ENCODE peak calls at places on chromosomes 1 and 21, in ten cellular contexts. T is GM06990, G is kidney epithelial cell, L is heart left ventricle, N is breast epithelium, W is pancreas, O is IMR-90, C is WTC11, J is progenitor cell of endocrine pancreas, M is AG09319. H is an unnamed sample.

GRCh38 chr1:10106756-10107479 is 74.2 kb downstream of the UBE4B start:
- DNase-seq in T (no peak), G (no peak), L (no peak), N (no peak), W (no peak), O (no peak), C (no peak), J (no peak), M (no peak), H (no peak)

GRCh38 chr21:28719731-28720130 is 272.9 kb downstream of the LTN1 start:
- DNase-seq in T (no peak), G (no peak), L (no peak), N (no peak), W (no peak), O (no peak), C (no peak), J (no peak), M (no peak), H (no peak)

GRCh38 chr1:85607126-85607912 is 26.8 kb downstream of the CCN1 start:
- DNase-seq in T (no peak), G (peak), L (no peak), N (peak), W (no peak), O (peak), C (peak), J (no peak), M (peak), H (peak)

GRCh38 chr21:45015469-45015860 is 58.9 kb upstream of the ADARB1 start:
- DNase-seq in T (no peak), G (no peak), L (no peak), N (no peak), W (peak), O (no peak), C (peak), J (no peak), M (no peak), H (no peak)

GRCh38 chr21:41725421-41726021 is 41.3 kb downstream of the RIPK4 start:
- DNase-seq in T (no peak), G (no peak), L (no peak), N (no peak), W (no peak), O (no peak), C (no peak), J (no peak), M (no peak), H (no peak)

GRCh38 chr21:26451014-26451740 is 121.9 kb downstream of the CYYR1 start:
- DNase-seq in T (no peak), G (no peak), L (no peak), N (no peak), W (no peak), O (no peak), C (no peak), J (no peak), M (no peak), H (no peak)

GRCh38 chr21:43812139-43812821 is 22.9 kb downstream of the RRP1 start:
- DNase-seq in T (no peak), G (no peak), L (no peak), N (peak), W (no peak), O (no peak), C (no peak), J (no peak), M (no peak), H (no peak)

GRCh38 chr1:46622341-46622740 is 5.7 kb upstream of the MOB3C start:
- DNase-seq in T (no peak), G (no peak), L (no peak), N (no peak), W (no peak), O (peak), C (peak), J (no peak), M (no peak), H (no peak)

GRCh38 chr1:233244183-233244582 is 51.3 kb downstream of the PCNX2 start:
- DNase-seq in T (no peak), G (no peak), L (no peak), N (no peak), W (no peak), O (peak), C (no peak), J (no peak), M (peak), H (peak)

GRCh38 chr1:178768423-178768822 is 43.4 kb downstream of the RALGPS2 start:
- DNase-seq in T (peak), G (no peak), L (no peak), N (no peak), W (no peak), O (no peak), C (no peak), J (no peak), M (no peak), H (no peak)

GRCh38 chr1:6183520-6183989 is 3.4 kb upstream of the CHD5 start:
- DNase-seq in T (no peak), G (no peak), L (no peak), N (no peak), W (no peak), O (peak), C (no peak), J (no peak), M (no peak), H (no peak)

GRCh38 chr1:228344631-228345072 is 62.0 kb downstream of the TRIM11 start:
- DNase-seq in T (peak), G (no peak), L (peak), N (no peak), W (peak), O (no peak), C (no peak), J (no peak), M (no peak), H (no peak)

GRCh38 chr1:161021168-161021958 is 411 bp upstream of the F11R start:
- DNase-seq in T (peak), G (peak), L (peak), N (peak), W (peak), O (peak), C (peak), J (peak), M (no peak), H (no peak)

GRCh38 chr21:41425954-41426655 is at the start of gene MX1:
- DNase-seq in T (peak), G (no peak), L (peak), N (peak), W (peak), O (peak), C (peak), J (no peak), M (peak), H (no peak)

GRCh38 chr1:30088594-30089556 is 634.5 kb downstream of the MATN1 start:
- DNase-seq in T (no peak), G (no peak), L (peak), N (no peak), W (no peak), O (no peak), C (no peak), J (no peak), M (no peak), H (no peak)

GRCh38 chr1:33875857-33876256 is 12.0 kb downstream of the HMGB4 start:
- DNase-seq in T (no peak), G (no peak), L (no peak), N (no peak), W (no peak), O (no peak), C (no peak), J (no peak), M (no peak), H (no peak)
- TF ChIP-seq CTCF in T (peak), G (no peak), L (peak), N (no peak), W (no peak), O (no peak), C (no peak), J (no peak), M (peak), H (peak)

GRCh38 chr1:8813016-8813763 is 4.2 kb downstream of the RERE start:
- DNase-seq in T (no peak), G (no peak), L (no peak), N (no peak), W (no peak), O (peak), C (no peak), J (no peak), M (no peak), H (no peak)

GRCh38 chr1:8815582-8816285 is 1.7 kb downstream of the RERE start:
- DNase-seq in T (no peak), G (no peak), L (no peak), N (no peak), W (no peak), O (no peak), C (no peak), J (no peak), M (no peak), H (no peak)

GRCh38 chr1:8816306-8816705 is 1.1 kb downstream of the RERE start:
- DNase-seq in T (peak), G (no peak), L (no peak), N (no peak), W (no peak), O (peak), C (no peak), J (no peak), M (no peak), H (no peak)

GRCh38 chr1:8813991-8814390 is 3.4 kb downstream of the RERE start:
- DNase-seq in T (no peak), G (no peak), L (no peak), N (no peak), W (no peak), O (peak), C (no peak), J (no peak), M (no peak), H (no peak)

GRCh38 chr1:8814870-8815269 is 2.6 kb downstream of the RERE start:
- DNase-seq in T (no peak), G (no peak), L (peak), N (no peak), W (no peak), O (no peak), C (no peak), J (no peak), M (no peak), H (no peak)
- TF ChIP-seq CTCF in T (no peak), G (peak), L (no peak), N (no peak), W (no peak), O (no peak), C (no peak), J (peak), M (no peak), H (no peak)

DNA sequence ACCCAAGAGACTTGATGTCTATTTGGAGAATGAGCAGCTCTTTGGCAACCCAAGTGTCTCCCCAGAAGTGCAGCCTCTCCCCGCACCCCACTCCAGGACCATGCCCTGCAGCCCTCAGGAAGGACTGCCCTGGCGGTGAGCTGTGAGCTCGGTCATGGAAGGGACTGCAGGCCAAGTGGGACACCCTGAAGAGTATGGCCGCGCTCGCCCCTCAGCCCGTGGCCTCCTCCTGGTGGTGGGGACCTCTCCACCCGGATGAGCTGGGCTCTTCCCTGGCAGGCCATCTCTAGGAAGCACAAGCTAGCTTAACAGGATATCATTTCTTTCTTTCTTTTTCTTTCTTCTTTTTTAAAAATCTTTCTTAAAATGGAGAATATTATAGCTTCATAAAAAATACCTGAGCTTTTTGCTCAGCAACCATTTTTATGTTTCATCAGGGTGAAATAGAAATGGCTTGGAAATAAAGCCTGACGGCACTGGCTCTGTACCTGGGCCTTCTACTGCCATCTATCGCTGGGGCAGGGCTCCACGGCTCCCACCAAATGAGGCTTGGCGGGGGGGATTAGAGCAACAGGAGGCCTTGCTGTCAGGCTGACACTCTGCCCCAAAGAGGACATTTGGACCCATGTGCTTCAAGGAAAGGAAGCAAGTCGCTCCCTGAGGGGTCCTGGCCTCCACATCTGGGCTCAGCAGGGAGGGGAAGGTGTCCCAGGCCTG is 296.2 kb upstream of the VAMP3 start:
- DNase-seq in T (no peak), G (no peak), L (no peak), N (no peak), W (no peak), O (no peak), C (peak), J (no peak), M (no peak), H (no peak)
- TF ChIP-seq CTCF in T (no peak), G (no peak), L (no peak), N (no peak), W (no peak), O (no peak), C (no peak), J (no peak), M (no peak), H (peak)

GRCh38 chr1:91883470-91883869 is 2.5 kb downstream of the TGFBR3 start:
- DNase-seq in T (no peak), G (no peak), L (no peak), N (no peak), W (no peak), O (peak), C (no peak), J (no peak), M (no peak), H (no peak)
- TF ChIP-seq CTCF in T (peak), G (peak), L (peak), N (peak), W (no peak), O (peak), C (no peak), J (peak), M (peak), H (peak)

GRCh38 chr1:175208773-175209492 is 16.4 kb upstream of the KIAA0040 start:
- DNase-seq in T (peak), G (no peak), L (no peak), N (no peak), W (no peak), O (no peak), C (no peak), J (no peak), M (no peak), H (no peak)
- TF ChIP-seq CTCF in T (no peak), G (no peak), L (no peak), N (no peak), W (no peak), O (no peak), C (no peak), J (no peak), M (no peak), H (no peak)

GRCh38 chr1:71582673-71583072 is 501.8 kb upstream of the ZRANB2 start:
- DNase-seq in T (no peak), G (no peak), L (no peak), N (no peak), W (no peak), O (no peak), C (no peak), J (no peak), M (no peak), H (no peak)

GRCh38 chr1:71589005-71589404 is 508.2 kb upstream of the ZRANB2 start:
- DNase-seq in T (no peak), G (no peak), L (no peak), N (no peak), W (no peak), O (no peak), C (no peak), J (no peak), M (no peak), H (no peak)

GRCh38 chr1:71592646-71593274 is 511.9 kb upstream of the ZRANB2 start:
- DNase-seq in T (no peak), G (no peak), L (no peak), N (no peak), W (no peak), O (no peak), C (no peak), J (no peak), M (no peak), H (no peak)

GRCh38 chr1:71586030-71586429 is 505.2 kb upstream of the ZRANB2 start:
- DNase-seq in T (no peak), G (no peak), L (no peak), N (no peak), W (no peak), O (no peak), C (no peak), J (no peak), M (no peak), H (no peak)

GRCh38 chr1:71587961-71588360 is 507.1 kb upstream of the ZRANB2 start:
- DNase-seq in T (no peak), G (no peak), L (no peak), N (no peak), W (no peak), O (peak), C (no peak), J (no peak), M (peak), H (peak)
- TF ChIP-seq CTCF in T (peak), G (peak), L (peak), N (no peak), W (no peak), O (peak), C (no peak), J (peak), M (peak), H (peak)

DNA sequence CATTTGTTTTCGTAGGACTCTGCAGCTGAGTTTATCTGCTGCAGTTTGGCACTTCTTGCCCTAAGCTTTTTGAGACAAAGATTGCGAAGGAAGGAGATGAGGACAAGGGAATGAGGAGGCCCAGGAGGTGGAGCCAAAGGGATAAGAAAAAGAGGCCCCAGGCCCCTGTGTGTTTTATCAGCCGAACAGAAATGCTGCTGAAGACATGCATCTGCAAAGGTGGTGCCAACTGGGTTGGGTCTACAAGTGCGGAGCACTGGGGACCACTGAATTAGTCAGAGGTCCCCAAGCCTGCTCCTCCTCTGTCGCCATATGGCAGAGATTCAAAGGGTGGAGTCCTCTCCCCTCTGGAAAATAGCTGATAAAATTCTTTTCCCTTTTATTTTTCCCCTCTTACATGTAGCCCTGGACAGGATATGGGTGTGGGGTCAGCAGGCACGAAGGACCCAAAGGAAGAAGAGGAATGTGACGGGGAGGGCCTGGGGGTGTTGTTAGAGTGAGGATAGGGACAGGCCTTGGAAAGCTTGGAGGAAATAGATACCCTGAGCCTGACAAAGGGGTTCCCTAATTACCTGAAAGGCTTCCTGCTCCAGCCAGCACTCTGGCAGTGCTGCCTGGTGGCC is 2.7 kb downstream of the CD34 start:
- DNase-seq in T (no peak), G (no peak), L (peak), N (no peak), W (no peak), O (no peak), C (no peak), J (no peak), M (no peak), H (no peak)
- TF ChIP-seq CTCF in T (no peak), G (no peak), L (no peak), N (no peak), W (no peak), O (no peak), C (no peak), J (no peak), M (no peak), H (no peak)

GRCh38 chr1:75211648-75212047 is 77.5 kb downstream of the LHX8 start:
- DNase-seq in T (no peak), G (no peak), L (no peak), N (no peak), W (no peak), O (no peak), C (no peak), J (no peak), M (no peak), H (no peak)
- TF ChIP-seq CTCF in T (no peak), G (no peak), L (no peak), N (no peak), W (no peak), O (no peak), C (no peak), J (no peak), M (no peak), H (no peak)

GRCh38 chr21:39525601-39526000 is 73.8 kb downstream of the SH3BGR start:
- DNase-seq in T (no peak), G (no peak), L (no peak), N (no peak), W (no peak), O (no peak), C (no peak), J (no peak), M (no peak), H (no peak)

GRCh38 chr21:39529026-39529425 is 77.3 kb downstream of the SH3BGR start:
- DNase-seq in T (no peak), G (no peak), L (no peak), N (no peak), W (no peak), O (no peak), C (no peak), J (no peak), M (no peak), H (no peak)

GRCh38 chr21:39525129-39525528 is 73.4 kb downstream of the SH3BGR start:
- DNase-seq in T (no peak), G (no peak), L (no peak), N (peak), W (no peak), O (no peak), C (no peak), J (no peak), M (no peak), H (no peak)

GRCh38 chr21:39527664-39528381 is 76.1 kb downstream of the SH3BGR start:
- DNase-seq in T (no peak), G (no peak), L (no peak), N (no peak), W (peak), O (no peak), C (no peak), J (no peak), M (no peak), H (no peak)

GRCh38 chr21:39527067-39527595 is 75.4 kb downstream of the SH3BGR start:
- DNase-seq in T (no peak), G (no peak), L (no peak), N (no peak), W (no peak), O (no peak), C (no peak), J (no peak), M (no peak), H (no peak)
- TF ChIP-seq CTCF in T (no peak), G (no peak), L (no peak), N (no peak), W (no peak), O (no peak), C (no peak), J (no peak), M (no peak), H (no peak)